ENCODE peak calls at places on chromosomes 1 and 21, in four cellular contexts. X is CD4-positive, alpha-beta T cell; L is stimulated activated CD4-positive, alpha-beta T cell treated with anti-CD3 and anti-CD28 coated beads, Interleukin-15, amount 100 ng/mL, for 24 hours; M is NCI-H69. Z is an unnamed sample.
A peak's percentile ranks its signal among the peaks of the same experiment; 100 is the strongest.

GRCh38 chr1:19400875-19401854 is 84.2 kb downstream of the CAPZB start:
- DNase-seq in M (peak; percentile 81), X (no peak), L (no peak), Z (no peak)

GRCh38 chr1:30690115-30690645 is 33.2 kb downstream of the MATN1 start:
- DNase-seq in X (no peak), M (peak; percentile 20), L (no peak), Z (no peak)

GRCh38 chr1:180507826-180508724 is 5.7 kb upstream of the ACBD6 start:
- DNase-seq in M (peak; percentile 47), X (no peak), L (no peak), Z (no peak)

GRCh38 chr21:26506951-26507350 is 66.1 kb downstream of the CYYR1 start:
- DNase-seq in X (no peak), M (no peak), L (no peak), Z (no peak)

GRCh38 chr1:62090016-62090415 is 104.6 kb upstream of the L1TD1 start:
- DNase-seq in M (no peak), L (no peak), X (no peak), Z (no peak)

GRCh38 chr1:65065535-65066378 is 82.2 kb upstream of the AK4 start:
- DNase-seq in M (peak; percentile 72), X (no peak), L (no peak), Z (no peak)

GRCh38 chr1:191490303-191490702 is 668.0 kb upstream of the RGS18 start:
- DNase-seq in M (no peak), L (no peak), X (no peak), Z (no peak)

GRCh38 chr1:51234721-51235425 is 1.2 kb upstream of the RNF11 start:
- DNase-seq in M (peak; percentile 96), X (no peak), L (peak; percentile 59), Z (peak; percentile 26)

GRCh38 chr1:65255088-65256050 is 54.0 kb upstream of the DNAJC6 start:
- DNase-seq in X (peak; percentile 7), L (no peak), M (peak; percentile 69), Z (peak; percentile 48)

GRCh38 chr1:235244969-235245592 is 82.9 kb downstream of the ARID4B start:
- DNase-seq in X (no peak), L (no peak), M (no peak), Z (no peak)

GRCh38 chr1:73205294-73205973 is 923.1 kb upstream of the NEGR1 start:
- DNase-seq in X (no peak), M (peak; percentile 5), L (no peak), Z (no peak)

GRCh38 chr1:53381790-53382401 is 54.0 kb upstream of the LRP8 start:
- DNase-seq in L (no peak), M (no peak), X (no peak), Z (no peak)

GRCh38 chr1:7010534-7011200 is 225.4 kb downstream of the CAMTA1 start:
- DNase-seq in L (no peak), M (no peak), X (no peak), Z (no peak)

GRCh38 chr1:223717695-223718363 is 5.5 kb downstream of the CAPN2 start:
- DNase-seq in X (no peak), L (peak; percentile 24), M (no peak), Z (no peak)

GRCh38 chr1:153577624-153578051 is 12.0 kb upstream of the S100A2 start:
- DNase-seq in M (peak; percentile 46), L (no peak), X (no peak), Z (peak; percentile 39)

GRCh38 chr1:99661780-99662179 is 15.9 kb downstream of the PALMD start:
- DNase-seq in M (no peak), X (no peak), L (no peak), Z (no peak)

GRCh38 chr1:65027699-65028358 is 61.5 kb upstream of the JAK1 start:
- DNase-seq in L (no peak), M (peak; percentile 86), X (no peak), Z (peak; percentile 20)

GRCh38 chr1:19860418-19860817 is 21.8 kb upstream of the OTUD3 start:
- DNase-seq in M (no peak), L (no peak), X (no peak), Z (no peak)

GRCh38 chr1:154959448-154959825 is 2.1 kb downstream of the PYGO2 start:
- DNase-seq in L (no peak), M (no peak), X (no peak), Z (no peak)

GRCh38 chr1:112675728-112676381 is 1.4 kb downstream of the MOV10 start:
- DNase-seq in M (no peak), X (no peak), L (no peak), Z (peak; percentile 28)

GRCh38 chr1:233394860-233395717 is 67.6 kb downstream of the MAP3K21 start:
- DNase-seq in X (no peak), L (peak; percentile 9), M (peak; percentile 86), Z (peak; percentile 64)

GRCh38 chr1:24557711-24558121 is 1.8 kb downstream of the NCMAP start:
- DNase-seq in M (no peak), L (no peak), X (no peak), Z (no peak)

GRCh38 chr1:156797212-156797871 is 19.3 kb downstream of the SH2D2A start:
- DNase-seq in L (peak; percentile 65), M (peak; percentile 73), X (peak; percentile 45), Z (peak; percentile 45)

GRCh38 chr1:156848461-156849150 is 10.3 kb downstream of the INSRR start:
- DNase-seq in L (peak; percentile 79), M (no peak), X (peak; percentile 56), Z (no peak)

GRCh38 chr1:65105596-65105995 is 42.4 kb upstream of the AK4 start:
- DNase-seq in M (no peak), L (no peak), X (no peak), Z (no peak)

GRCh38 chr1:24964811-24965570 is 34.9 kb upstream of the RUNX3 start:
- DNase-seq in X (peak; percentile 72), L (peak; percentile 97), M (no peak), Z (no peak)

GRCh38 chr1:240611228-240611618 is 732 bp downstream of the GREM2 start:
- DNase-seq in M (peak; percentile 40), X (no peak), L (no peak), Z (no peak)

GRCh38 chr1:234924450-234925355 is 203.9 kb downstream of the TOMM20 start:
- DNase-seq in L (no peak), M (no peak), X (no peak), Z (no peak)

GRCh38 chr1:77876884-77877283 is 11.5 kb upstream of the NEXN start:
- DNase-seq in L (no peak), M (no peak), X (no peak), Z (no peak)

Z was measured in midbrain.